ENCODE peak calls at places on chromosomes 3 and 15, in six cellular contexts. A, K, V, E, I and H are unnamed samples.

GRCh38 chr3:46934067-46934466 is 42.5 kb downstream of the CCDC12 start:
- DNase-seq in A (peak), K (no peak), V (peak), E (no peak), I (no peak), H (no peak)

GRCh38 chr15:92807971-92808571 is 92.1 kb upstream of the CHD2 start:
- DNase-seq in A (no peak), K (no peak), V (no peak), E (peak), I (no peak), H (no peak)

GRCh38 chr3:73448041-73448440 is 176.7 kb downstream of the PDZRN3 start:
- DNase-seq in A (no peak), K (no peak), V (no peak), E (no peak), I (no peak), H (no peak)

GRCh38 chr3:34067442-34068130 is 269.2 kb downstream of the PDCD6IP start:
- DNase-seq in A (no peak), K (no peak), V (no peak), E (no peak), I (no peak), H (no peak)

GRCh38 chr3:119315600-119316312 is 21.6 kb downstream of the ARHGAP31 start:
- DNase-seq in A (no peak), K (no peak), V (no peak), E (no peak), I (no peak), H (no peak)

GRCh38 chr3:38137615-38138346 is 680 bp upstream of the MYD88 start:
- DNase-seq in A (no peak), K (no peak), V (peak), E (no peak), I (no peak), H (peak)

GRCh38 chr3:197550489-197550888 is 5.3 kb downstream of the BDH1 start:
- DNase-seq in A (no peak), K (no peak), V (no peak), E (no peak), I (no peak), H (no peak)

GRCh38 chr3:33019981-33020380 is 68.5 kb downstream of the CCR4 start:
- DNase-seq in A (no peak), K (no peak), V (no peak), E (no peak), I (no peak), H (no peak)

GRCh38 chr3:97821413-97821809 is 400 bp upstream of the CRYBG3 start:
- DNase-seq in A (peak), K (peak), V (peak), E (peak), I (peak), H (no peak)

GRCh38 chr15:39591896-39592315 is 11.0 kb downstream of the THBS1 start:
- DNase-seq in A (no peak), K (no peak), V (no peak), E (no peak), I (no peak), H (no peak)

GRCh38 chr3:8655387-8655835 is 10.8 kb upstream of the SSUH2 start:
- DNase-seq in A (no peak), K (no peak), V (no peak), E (no peak), I (no peak), H (no peak)

GRCh38 chr15:101348643-101349496 is 53.8 kb upstream of the SNRPA1 start:
- DNase-seq in A (no peak), K (no peak), V (no peak), E (no peak), I (no peak), H (no peak)

GRCh38 chr15:74620636-74621545 is 5.3 kb downstream of the CLK3 start:
- DNase-seq in A (peak), K (peak), V (peak), E (peak), I (peak), H (no peak)

GRCh38 chr3:139480585-139480984 is 4.3 kb upstream of the RBP2 start:
- DNase-seq in A (no peak), K (no peak), V (no peak), E (no peak), I (no peak), H (no peak)

GRCh38 chr15:79943820-79944219 is 27.2 kb downstream of the BCL2A1 start:
- DNase-seq in A (no peak), K (no peak), V (no peak), E (no peak), I (no peak), H (no peak)

GRCh38 chr15:60840306-60840702 is 361.4 kb upstream of the ICE2 start:
- DNase-seq in A (no peak), K (peak), V (no peak), E (no peak), I (no peak), H (no peak)

GRCh38 chr3:24464389-24464788 is 30.3 kb downstream of the THRB start:
- DNase-seq in A (no peak), K (no peak), V (no peak), E (no peak), I (no peak), H (no peak)

GRCh38 chr3:15933439-15934144 is 135.8 kb upstream of the ANKRD28 start:
- DNase-seq in A (no peak), K (no peak), V (no peak), E (no peak), I (no peak), H (no peak)

GRCh38 chr3:65406470-65406869 is 632.2 kb downstream of the MAGI1 start:
- DNase-seq in A (no peak), K (no peak), V (no peak), E (no peak), I (no peak), H (no peak)

GRCh38 chr3:56940331-56940730 is 120.1 kb upstream of the SPATA12 start:
- DNase-seq in A (no peak), K (no peak), V (no peak), E (no peak), I (no peak), H (no peak)

GRCh38 chr3:194472290-194472920 is 14.4 kb downstream of the ATP13A3 start:
- DNase-seq in A (no peak), K (peak), V (no peak), E (peak), I (no peak), H (no peak)

GRCh38 chr15:98425173-98425572 is 223.2 kb upstream of the IGF1R start:
- DNase-seq in A (no peak), K (no peak), V (no peak), E (no peak), I (no peak), H (no peak)

GRCh38 chr3:190983875-190984274 is 121.4 kb upstream of the GMNC start:
- DNase-seq in A (no peak), K (no peak), V (no peak), E (peak), I (no peak), H (no peak)

GRCh38 chr15:48143856-48144255 is 23.1 kb downstream of the SLC24A5 start:
- DNase-seq in A (no peak), K (no peak), V (no peak), E (no peak), I (no peak), H (no peak)

DNA sequence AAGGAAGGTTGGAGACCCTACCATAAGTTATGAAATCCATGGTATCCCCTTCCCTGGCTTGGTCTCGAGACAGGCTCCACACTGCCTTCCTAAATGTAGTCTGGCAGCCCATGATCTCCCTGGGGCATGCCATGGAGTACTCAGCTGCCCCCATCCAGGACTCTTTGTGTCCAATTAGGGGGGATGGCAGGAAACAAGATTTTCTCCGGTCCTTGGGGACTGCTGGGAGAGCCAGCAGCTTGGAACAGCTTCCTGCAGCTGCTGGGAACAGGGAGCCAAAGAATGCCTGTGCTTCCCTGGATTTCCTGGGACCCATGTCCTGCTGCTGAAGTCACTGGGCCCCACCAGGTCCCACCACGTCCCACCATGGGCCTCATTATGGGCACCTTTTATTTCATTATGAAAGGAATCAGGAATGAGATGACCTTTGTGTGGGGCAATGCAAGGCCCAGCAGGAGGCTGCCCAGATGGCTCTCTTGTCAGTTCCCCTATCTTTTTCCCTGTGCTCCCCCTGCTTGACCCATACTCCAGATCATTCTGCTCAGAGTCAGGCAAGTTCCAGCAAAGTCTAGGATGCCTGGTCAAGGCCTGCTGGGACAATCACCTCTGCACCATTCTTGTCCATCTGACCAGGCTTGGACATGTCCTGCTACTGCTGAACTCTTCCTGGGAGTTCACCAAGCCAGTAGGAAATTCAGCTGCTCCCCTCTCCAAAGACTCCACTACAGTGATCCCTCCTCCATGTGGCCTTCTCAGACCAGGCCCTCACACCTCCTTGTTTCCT is 15.0 kb upstream of the DAG1 start:
- DNase-seq in A (peak), K (no peak), V (no peak), E (no peak), I (peak), H (no peak)
- H3K27ac ChIP-seq in A (peak), K (no peak), V (peak), E (no peak), I (no peak), H (no peak)

DNA sequence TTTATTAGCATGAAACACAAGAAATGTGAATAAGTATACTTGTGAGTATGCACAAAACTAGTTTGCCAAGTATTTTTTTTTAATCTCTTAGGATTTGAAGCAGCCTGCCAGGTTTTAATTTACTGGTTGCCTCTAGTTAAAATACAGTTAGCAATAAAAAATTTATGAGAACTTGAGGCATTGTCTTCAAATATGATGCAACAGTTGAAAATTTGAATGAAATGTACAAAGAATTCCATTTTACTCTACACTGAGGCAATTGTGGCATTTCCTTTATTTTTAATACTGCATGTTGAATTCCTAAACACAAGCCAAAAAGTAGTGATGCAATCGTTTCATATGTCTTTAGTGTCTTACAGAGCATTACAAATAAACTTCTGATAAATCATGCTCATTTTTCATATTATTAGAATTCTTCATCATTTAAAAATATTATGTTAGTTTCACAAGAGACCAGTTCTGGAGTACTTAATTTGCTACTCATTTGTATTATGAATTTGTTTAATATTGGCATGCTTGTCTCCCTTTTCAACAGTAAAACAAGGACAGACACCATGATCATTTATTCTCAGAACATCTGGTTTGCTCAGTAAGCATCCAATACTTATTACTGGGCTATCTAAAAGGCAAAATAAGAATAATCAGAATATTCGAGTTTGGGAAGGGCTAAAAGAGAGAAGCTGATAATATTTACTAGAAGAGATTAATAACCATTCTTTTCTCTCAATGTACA is 124.9 kb upstream of the PTX3 start:
- DNase-seq in A (no peak), K (no peak), V (no peak), E (no peak), I (no peak), H (no peak)
- H3K27ac ChIP-seq in A (no peak), K (peak), V (no peak), E (no peak), I (no peak), H (no peak)

DNA sequence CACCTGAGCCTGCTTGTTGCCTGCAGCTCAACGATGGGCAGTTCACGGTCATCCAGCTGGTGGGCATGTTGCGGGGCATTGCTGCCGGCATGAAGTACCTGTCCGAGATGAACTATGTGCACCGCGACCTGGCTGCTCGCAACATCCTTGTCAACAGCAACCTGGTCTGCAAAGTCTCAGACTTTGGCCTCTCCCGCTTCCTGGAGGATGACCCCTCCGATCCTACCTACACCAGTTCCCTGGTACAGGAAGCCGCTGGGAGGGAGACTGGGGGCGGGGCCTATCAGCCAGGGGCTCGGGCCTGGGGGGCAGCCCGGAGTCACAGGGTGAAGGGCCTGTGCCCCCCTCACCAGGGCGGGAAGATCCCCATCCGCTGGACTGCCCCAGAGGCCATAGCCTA is 18.8 kb downstream of the EPHB3 start:
- DNase-seq in A (peak), K (no peak), V (no peak), E (no peak), I (no peak), H (no peak)
- H3K27ac ChIP-seq in A (no peak), K (no peak), V (no peak), E (no peak), I (no peak), H (no peak)

GRCh38 chr15:88638626-88639372 is at the start of gene ISG20:
- DNase-seq in A (peak), K (peak), V (peak), E (peak), I (peak), H (peak)

GRCh38 chr15:88637841-88638625 is 783 bp upstream of the ISG20 start:
- DNase-seq in A (no peak), K (no peak), V (peak), E (no peak), I (no peak), H (no peak)

GRCh38 chr15:88644741-88645140 is 5.9 kb downstream of the ISG20 start:
- DNase-seq in A (no peak), K (no peak), V (peak), E (no peak), I (no peak), H (no peak)

GRCh38 chr15:88645171-88646087 is 6.6 kb downstream of the ISG20 start:
- DNase-seq in A (no peak), K (no peak), V (peak), E (no peak), I (no peak), H (no peak)

GRCh38 chr15:88641959-88642452 is 3.2 kb downstream of the ISG20 start:
- DNase-seq in A (no peak), K (no peak), V (no peak), E (no peak), I (no peak), H (no peak)
- H3K27ac ChIP-seq in A (no peak), K (no peak), V (no peak), E (peak), I (no peak), H (no peak)